ENCODE peak calls at places on chromosomes 12 and 14, in eight cellular contexts. Q is T-helper 22 cell, P is right cardiac atrium, K is ACHN, Y is neural crest cell, S is lower lobe of right lung, B is choroid plexus epithelial cell, V is prostate gland. N is an unnamed sample.

GRCh38 chr14:22794533-22794932 is 20.7 kb downstream of the SLC7A7 start:
- DNase-seq in Y (no peak), B (no peak), V (no peak), P (no peak), S (no peak), K (no peak), Q (no peak), N (no peak)

GRCh38 chr14:87108726-87109125 is 884.3 kb downstream of the GALC start:
- DNase-seq in Q (no peak), V (no peak), K (no peak), Y (no peak), P (no peak), S (no peak), B (peak), N (peak)

GRCh38 chr12:108337235-108338223 is 1.6 kb downstream of the CMKLR1 start:
- DNase-seq in Q (no peak), Y (peak), P (no peak), B (peak), V (no peak), S (no peak), K (peak), N (peak)

GRCh38 chr12:94152292-94153083 is 4.1 kb downstream of the PLXNC1 start:
- DNase-seq in S (no peak), Y (no peak), B (no peak), P (no peak), Q (no peak), K (no peak), V (no peak), N (no peak)

GRCh38 chr12:108689314-108690190 is 41.8 kb downstream of the CORO1C start:
- DNase-seq in V (peak), P (peak), Q (no peak), Y (peak), B (peak), K (no peak), S (peak), N (peak)

GRCh38 chr12:116196752-116197718 is 80.5 kb downstream of the MED13L start:
- DNase-seq in Y (no peak), B (peak), S (no peak), K (no peak), V (no peak), Q (no peak), P (no peak), N (no peak)

GRCh38 chr12:87782838-87783237 is 246.4 kb downstream of the C12orf50 start:
- DNase-seq in S (no peak), V (no peak), Q (no peak), K (no peak), P (no peak), B (no peak), Y (no peak), N (no peak)

GRCh38 chr12:122423258-122424165 is 1.0 kb upstream of the CLIP1 start:
- DNase-seq in Q (no peak), S (no peak), P (no peak), B (peak), V (no peak), Y (peak), K (peak), N (peak)

GRCh38 chr12:65881348-65881961 is 57.2 kb downstream of the HMGA2 start:
- DNase-seq in P (peak), Y (no peak), Q (no peak), V (no peak), B (peak), K (no peak), S (no peak), N (peak)

GRCh38 chr12:11486623-11487444 is 91.5 kb upstream of the PRB2 start:
- DNase-seq in Q (peak), S (peak), V (peak), B (peak), P (peak), Y (peak), K (peak), N (peak)

GRCh38 chr12:95074766-95075165 is 1.3 kb upstream of the NR2C1 start:
- DNase-seq in B (peak), P (no peak), S (no peak), Y (no peak), K (no peak), V (no peak), Q (no peak), N (no peak)

GRCh38 chr14:68977137-68977740 is 1.9 kb downstream of the ACTN1 start:
- DNase-seq in Q (no peak), B (no peak), V (peak), Y (no peak), P (no peak), K (no peak), S (no peak), N (no peak)

GRCh38 chr12:15728118-15728598 is 61.0 kb downstream of the EPS8 start:
- DNase-seq in V (no peak), P (no peak), Y (no peak), B (peak), K (no peak), Q (no peak), S (no peak), N (peak)

GRCh38 chr12:80714055-80714454 is 2.7 kb upstream of the MYF5 start:
- DNase-seq in Q (no peak), P (peak), B (no peak), V (no peak), S (no peak), K (peak), Y (no peak), N (no peak)

N was measured in adipocyte.